ENCODE peak calls at places on chromosomes 16 and 17, in seven cellular contexts. O, W, R, Z, D, L and J are unnamed samples.

GRCh38 chr16:20610192-20610891 is 34.2 kb upstream of the ACSM2B start:
- DNase-seq in O (no peak), W (no peak), R (no peak), Z (peak; percentile 73), D (no peak), L (peak; percentile 83), J (peak; percentile 90)

GRCh38 chr17:79255471-79255870 is 180.8 kb downstream of the ENGASE start:
- DNase-seq in O (no peak), W (no peak), R (no peak), Z (no peak), D (no peak), L (no peak), J (no peak)

GRCh38 chr17:35749560-35750412 is 3.3 kb downstream of the GAS2L2 start:
- DNase-seq in O (no peak), W (no peak), R (no peak), Z (no peak), D (peak; percentile 43), L (peak; percentile 57), J (peak; percentile 20)

GRCh38 chr17:78185981-78186688 is 717 bp downstream of the TK1 start:
- DNase-seq in O (peak; percentile 56), W (no peak), R (no peak), Z (peak; percentile 54), D (peak; percentile 46), L (peak; percentile 48), J (no peak)

GRCh38 chr16:11177578-11178130 is 78.3 kb downstream of the SOCS1 start:
- DNase-seq in O (no peak), W (no peak), R (no peak), Z (no peak), D (no peak), L (no peak), J (no peak)

GRCh38 chr16:57178296-57178695 is 7.5 kb downstream of the PSME3IP1 start:
- DNase-seq in O (no peak), W (no peak), R (no peak), Z (no peak), D (no peak), L (peak; percentile 61), J (peak; percentile 16)

GRCh38 chr16:71499775-71500364 is 10.7 kb upstream of the ZNF19 start:
- DNase-seq in O (peak; percentile 80), W (no peak), R (peak; percentile 23), Z (no peak), D (peak; percentile 60), L (peak; percentile 64), J (peak; percentile 0)

GRCh38 chr16:81181013-81181720 is 57.3 kb upstream of the BCO1 start:
- DNase-seq in O (no peak), W (peak; percentile 93), R (no peak), Z (peak; percentile 61), D (no peak), L (peak; percentile 18), J (peak; percentile 46)

GRCh38 chr16:1102921-1103648 is 7.0 kb upstream of the C1QTNF8 start:
- DNase-seq in O (peak; percentile 54), W (peak; percentile 91), R (peak; percentile 51), Z (peak; percentile 81), D (peak; percentile 78), L (peak; percentile 60), J (peak; percentile 52)

GRCh38 chr16:10536814-10537389 is 43.5 kb downstream of the EMP2 start:
- DNase-seq in O (peak; percentile 58), W (no peak), R (no peak), Z (no peak), D (no peak), L (no peak), J (no peak)

GRCh38 chr17:69978056-69978646 is 96.9 kb upstream of the KCNJ16 start:
- DNase-seq in O (no peak), W (no peak), R (no peak), Z (no peak), D (no peak), L (no peak), J (no peak)

GRCh38 chr17:69540356-69540755 is 125.9 kb downstream of the MAP2K6 start:
- DNase-seq in O (no peak), W (no peak), R (no peak), Z (no peak), D (no peak), L (no peak), J (no peak)

GRCh38 chr16:67329901-67330300 is 3.3 kb downstream of the LRRC36 start:
- DNase-seq in O (no peak), W (no peak), R (no peak), Z (no peak), D (no peak), L (no peak), J (no peak)

GRCh38 chr16:24858219-24859041 is 12.7 kb downstream of the SLC5A11 start:
- DNase-seq in O (peak; percentile 46), W (peak; percentile 81), R (no peak), Z (peak; percentile 53), D (peak; percentile 67), L (no peak), J (no peak)

GRCh38 chr16:3094289-3095027 is 4.6 kb downstream of the ZSCAN10 start:
- DNase-seq in O (peak; percentile 77), W (no peak), R (peak; percentile 44), Z (no peak), D (peak; percentile 73), L (peak; percentile 13), J (no peak)

GRCh38 chr16:56600398-56600999 is 7.9 kb upstream of the MT2A start:
- DNase-seq in O (peak; percentile 51), W (no peak), R (no peak), Z (no peak), D (peak; percentile 41), L (peak; percentile 59), J (no peak)

GRCh38 chr17:50882851-50883250 is 16.7 kb upstream of the TOB1 start:
- DNase-seq in O (no peak), W (no peak), R (no peak), Z (no peak), D (no peak), L (no peak), J (no peak)

GRCh38 chr17:47066095-47066494 is 87.0 kb upstream of the RPRML start:
- DNase-seq in O (no peak), W (no peak), R (no peak), Z (no peak), D (no peak), L (no peak), J (no peak)

GRCh38 chr16:76207270-76207669 is 69.9 kb upstream of the CNTNAP4 start:
- DNase-seq in O (no peak), W (no peak), R (no peak), Z (no peak), D (no peak), L (no peak), J (no peak)

GRCh38 chr17:74715144-74715543 is 2.4 kb upstream of the CD300LF start:
- DNase-seq in O (no peak), W (no peak), R (no peak), Z (no peak), D (no peak), L (no peak), J (no peak)

GRCh38 chr16:54651851-54652770 is 278.6 kb upstream of the IRX5 start:
- DNase-seq in O (no peak), W (no peak), R (no peak), Z (no peak), D (no peak), L (no peak), J (peak; percentile 19)

GRCh38 chr16:83969771-83970429 is 1.9 kb downstream of the NECAB2 start:
- DNase-seq in O (no peak), W (peak; percentile 69), R (no peak), Z (no peak), D (no peak), L (peak; percentile 50), J (no peak)

GRCh38 chr16:54928421-54929089 is 2.1 kb upstream of the IRX5 start:
- DNase-seq in O (peak; percentile 51), W (peak; percentile 91), R (peak; percentile 36), Z (peak; percentile 73), D (peak; percentile 49), L (peak; percentile 63), J (peak; percentile 22)

GRCh38 chr16:31525113-31525512 is 2.6 kb upstream of the AHSP start:
- DNase-seq in O (no peak), W (no peak), R (no peak), Z (no peak), D (no peak), L (no peak), J (no peak)

GRCh38 chr17:79093270-79093669 is 18.6 kb downstream of the ENGASE start:
- DNase-seq in O (no peak), W (no peak), R (no peak), Z (no peak), D (no peak), L (peak; percentile 36), J (no peak)

GRCh38 chr17:1091885-1092284 is 87.9 kb downstream of the ABR start:
- DNase-seq in O (no peak), W (no peak), R (no peak), Z (no peak), D (no peak), L (no peak), J (peak; percentile 42)

GRCh38 chr17:42275527-42276358 is 448 bp downstream of the STAT5B start:
- DNase-seq in O (peak; percentile 39), W (peak; percentile 80), R (peak; percentile 64), Z (peak; percentile 29), D (peak; percentile 41), L (peak; percentile 64), J (peak; percentile 53)

GRCh38 chr17:76051571-76051970 is 20.7 kb downstream of the SRP68 start:
- DNase-seq in O (no peak), W (peak; percentile 0), R (no peak), Z (no peak), D (no peak), L (no peak), J (no peak)

GRCh38 chr16:82456683-82457082 is 170.1 kb upstream of the CDH13 start:
- DNase-seq in O (peak; percentile 65), W (peak; percentile 81), R (no peak), Z (peak; percentile 58), D (peak; percentile 56), L (peak; percentile 66), J (peak; percentile 0)

GRCh38 chr16:89898201-89898967 is 20.3 kb upstream of the MC1R start:
- DNase-seq in O (no peak), W (peak; percentile 72), R (no peak), Z (no peak), D (no peak), L (no peak), J (no peak)

GRCh38 chr16:72950669-72951068 is 97.3 kb downstream of the ZFHX3 start:
- DNase-seq in O (no peak), W (peak; percentile 61), R (no peak), Z (no peak), D (no peak), L (no peak), J (no peak)

GRCh38 chr16:23607740-23608139 is 11.6 kb upstream of the NDUFAB1 start:
- DNase-seq in O (no peak), W (no peak), R (no peak), Z (no peak), D (no peak), L (no peak), J (no peak)

GRCh38 chr17:57672205-57672632 is 72.9 kb downstream of the CCDC182 start:
- DNase-seq in O (no peak), W (peak; percentile 21), R (no peak), Z (no peak), D (no peak), L (no peak), J (no peak)

GRCh38 chr17:4997302-4998026 is at the start of the genes INCA1 and KIF1C:
- DNase-seq in O (peak; percentile 95), W (peak; percentile 97), R (peak; percentile 87), Z (peak; percentile 98), D (peak; percentile 94), L (peak; percentile 89), J (peak; percentile 83)

GRCh38 chr17:63479495-63480184 is 2.8 kb downstream of the ACE start:
- DNase-seq in O (no peak), W (peak; percentile 30), R (no peak), Z (no peak), D (no peak), L (no peak), J (peak; percentile 11)

GRCh38 chr16:60203525-60204124 is 1469.5 kb upstream of the GOT2 start:
- DNase-seq in O (no peak), W (no peak), R (no peak), Z (no peak), D (no peak), L (peak; percentile 3), J (no peak)

GRCh38 chr17:48131216-48131824 is 23.8 kb downstream of the SNX11 start:
- DNase-seq in O (peak; percentile 76), W (no peak), R (peak; percentile 41), Z (no peak), D (peak; percentile 62), L (peak; percentile 86), J (peak; percentile 77)